ENCODE peak calls at places on chromosome 6, in six cellular contexts. One of them, this sample, is unnamed.

GRCh38 chr6:2684766-2685754 is 65.7 kb downstream of the MYLK4 start:
- DNase-seq in occipital lobe: no peak
- DNase-seq in B cell: no peak
- DNase-seq in DMS79 treated with DMSO at 0.1 percent for 48 hours: no peak
- DNase-seq in PC-9: no peak
- DNase-seq in D341Med: no peak
- DNase-seq in this sample: no peak

GRCh38 chr6:37938909-37939308 is 119.4 kb downstream of the ZFAND3 start:
- DNase-seq in PC-9: no peak
- DNase-seq in B cell: no peak
- DNase-seq in DMS79 treated with DMSO at 0.1 percent for 48 hours: no peak
- DNase-seq in D341Med: no peak
- DNase-seq in occipital lobe: no peak
- DNase-seq in this sample: no peak

GRCh38 chr6:155510879-155511278 is 55.2 kb upstream of the NOX3 start:
- DNase-seq in D341Med: no peak
- DNase-seq in occipital lobe: no peak
- DNase-seq in DMS79 treated with DMSO at 0.1 percent for 48 hours: no peak
- DNase-seq in B cell: no peak
- DNase-seq in PC-9: no peak
- DNase-seq in this sample: no peak

GRCh38 chr6:41097467-41098090 is 24.8 kb downstream of the NFYA start:
- DNase-seq in B cell: no peak
- DNase-seq in PC-9: no peak
- DNase-seq in D341Med: no peak
- DNase-seq in occipital lobe: no peak
- DNase-seq in DMS79 treated with DMSO at 0.1 percent for 48 hours: no peak
- DNase-seq in this sample: no peak

GRCh38 chr6:79391511-79391910 is 145.7 kb downstream of the LCA5 start:
- DNase-seq in D341Med: no peak
- DNase-seq in occipital lobe: no peak
- DNase-seq in B cell: no peak
- DNase-seq in PC-9: no peak
- DNase-seq in DMS79 treated with DMSO at 0.1 percent for 48 hours: no peak
- DNase-seq in this sample: no peak

GRCh38 chr6:90610291-90610670 is 23.4 kb upstream of the MAP3K7 start:
- DNase-seq in D341Med: peak
- DNase-seq in DMS79 treated with DMSO at 0.1 percent for 48 hours: no peak
- DNase-seq in B cell: peak
- DNase-seq in PC-9: no peak
- DNase-seq in occipital lobe: peak
- DNase-seq in this sample: peak

GRCh38 chr6:158703121-158703839 is 53.4 kb downstream of the SYTL3 start:
- DNase-seq in D341Med: no peak
- DNase-seq in PC-9: no peak
- DNase-seq in DMS79 treated with DMSO at 0.1 percent for 48 hours: no peak
- DNase-seq in B cell: no peak
- DNase-seq in occipital lobe: no peak
- DNase-seq in this sample: peak

GRCh38 chr6:12271594-12271993 is 18.6 kb upstream of the EDN1 start:
- DNase-seq in PC-9: no peak
- DNase-seq in occipital lobe: no peak
- DNase-seq in D341Med: no peak
- DNase-seq in B cell: no peak
- DNase-seq in DMS79 treated with DMSO at 0.1 percent for 48 hours: no peak
- DNase-seq in this sample: no peak

GRCh38 chr6:89317067-89317466 is 2.0 kb upstream of the GABRR2 start:
- DNase-seq in DMS79 treated with DMSO at 0.1 percent for 48 hours: no peak
- DNase-seq in D341Med: no peak
- DNase-seq in B cell: no peak
- DNase-seq in PC-9: no peak
- DNase-seq in occipital lobe: no peak
- DNase-seq in this sample: no peak

GRCh38 chr6:159249150-159249549 is 80.0 kb downstream of the FNDC1 start:
- DNase-seq in B cell: no peak
- DNase-seq in DMS79 treated with DMSO at 0.1 percent for 48 hours: no peak
- DNase-seq in PC-9: no peak
- DNase-seq in D341Med: no peak
- DNase-seq in occipital lobe: no peak
- DNase-seq in this sample: no peak

GRCh38 chr6:149235130-149235561 is 82.4 kb upstream of the TAB2 start:
- DNase-seq in D341Med: no peak
- DNase-seq in occipital lobe: no peak
- DNase-seq in DMS79 treated with DMSO at 0.1 percent for 48 hours: peak
- DNase-seq in PC-9: peak
- DNase-seq in B cell: peak
- DNase-seq in this sample: peak

GRCh38 chr6:150720774-150721233 is 121.1 kb downstream of the PLEKHG1 start:
- DNase-seq in occipital lobe: no peak
- DNase-seq in DMS79 treated with DMSO at 0.1 percent for 48 hours: peak
- DNase-seq in PC-9: peak
- DNase-seq in D341Med: no peak
- DNase-seq in B cell: peak
- DNase-seq in this sample: no peak

GRCh38 chr6:26309731-26310142 is 55.3 kb upstream of the BTN3A2 start:
- DNase-seq in D341Med: no peak
- DNase-seq in DMS79 treated with DMSO at 0.1 percent for 48 hours: no peak
- DNase-seq in PC-9: no peak
- DNase-seq in occipital lobe: no peak
- DNase-seq in B cell: no peak
- DNase-seq in this sample: no peak

GRCh38 chr6:147544420-147544819 is 35.9 kb downstream of the SAMD5 start:
- DNase-seq in D341Med: no peak
- DNase-seq in occipital lobe: no peak
- DNase-seq in DMS79 treated with DMSO at 0.1 percent for 48 hours: no peak
- DNase-seq in B cell: no peak
- DNase-seq in PC-9: no peak
- DNase-seq in this sample: no peak

GRCh38 chr6:127900935-127901334 is at the start of gene THEMIS:
- DNase-seq in occipital lobe: no peak
- DNase-seq in DMS79 treated with DMSO at 0.1 percent for 48 hours: no peak
- DNase-seq in D341Med: no peak
- DNase-seq in B cell: no peak
- DNase-seq in PC-9: no peak
- DNase-seq in this sample: no peak

GRCh38 chr6:107330190-107330589 is 129.2 kb downstream of the PDSS2 start:
- DNase-seq in PC-9: no peak
- DNase-seq in occipital lobe: no peak
- DNase-seq in B cell: peak
- DNase-seq in D341Med: no peak
- DNase-seq in DMS79 treated with DMSO at 0.1 percent for 48 hours: no peak
- DNase-seq in this sample: no peak

GRCh38 chr6:97133071-97133470 is 149.9 kb downstream of the MMS22L start:
- DNase-seq in PC-9: no peak
- DNase-seq in DMS79 treated with DMSO at 0.1 percent for 48 hours: no peak
- DNase-seq in B cell: no peak
- DNase-seq in D341Med: no peak
- DNase-seq in occipital lobe: no peak
- DNase-seq in this sample: no peak

GRCh38 chr6:109821494-109821893 is 130.4 kb downstream of the FIG4 start:
- DNase-seq in DMS79 treated with DMSO at 0.1 percent for 48 hours: no peak
- DNase-seq in PC-9: no peak
- DNase-seq in D341Med: no peak
- DNase-seq in B cell: no peak
- DNase-seq in occipital lobe: no peak
- DNase-seq in this sample: no peak

GRCh38 chr6:127938701-127939100 is 37.8 kb upstream of the THEMIS start:
- DNase-seq in PC-9: no peak
- DNase-seq in D341Med: no peak
- DNase-seq in occipital lobe: no peak
- DNase-seq in DMS79 treated with DMSO at 0.1 percent for 48 hours: no peak
- DNase-seq in B cell: no peak
- DNase-seq in this sample: no peak